ENCODE peak calls at places on chromosomes 3 and 15, in eight cellular contexts. Z, R, O, G, X, S, A and K are unnamed samples.

GRCh38 chr3:193987186-193987585 is 148.8 kb upstream of the HES1 start:
- DNase-seq in Z (no peak), R (no peak), O (no peak), G (no peak), X (no peak), S (peak; percentile 46), A (peak; percentile 19), K (no peak)

GRCh38 chr3:16304065-16305010 is 39.3 kb downstream of the OXNAD1 start:
- DNase-seq in Z (no peak), R (no peak), O (no peak), G (no peak), X (no peak), S (no peak), A (no peak), K (no peak)

GRCh38 chr3:851098-851790 is 241.6 kb upstream of the CNTN6 start:
- DNase-seq in Z (no peak), R (no peak), O (no peak), G (no peak), X (no peak), S (no peak), A (no peak), K (no peak)

GRCh38 chr15:38128389-38128788 is 124.2 kb upstream of the SPRED1 start:
- DNase-seq in Z (peak; percentile 30), R (no peak), O (no peak), G (no peak), X (no peak), S (peak; percentile 39), A (peak; percentile 73), K (no peak)

GRCh38 chr15:58165661-58166060 is 27.5 kb downstream of the AQP9 start:
- DNase-seq in Z (peak; percentile 93), R (no peak), O (no peak), G (peak; percentile 47), X (peak; percentile 61), S (peak; percentile 35), A (peak; percentile 68), K (no peak)

GRCh38 chr3:53749428-53749827 is 96.8 kb downstream of the CHDH start:
- DNase-seq in Z (no peak), R (no peak), O (no peak), G (no peak), X (no peak), S (no peak), A (no peak), K (no peak)

GRCh38 chr15:55007561-55007960 is 189.2 kb downstream of the RSL24D1 start:
- DNase-seq in Z (no peak), R (peak; percentile 11), O (no peak), G (no peak), X (no peak), S (no peak), A (no peak), K (no peak)

GRCh38 chr15:93152264-93152884 is 63.4 kb upstream of the RGMA start:
- DNase-seq in Z (no peak), R (peak; percentile 18), O (no peak), G (no peak), X (no peak), S (no peak), A (no peak), K (no peak)

GRCh38 chr15:56948766-56949105 is 30.3 kb downstream of the TCF12 start:
- DNase-seq in Z (no peak), R (no peak), O (no peak), G (no peak), X (no peak), S (peak; percentile 52), A (no peak), K (no peak)

GRCh38 chr3:143239026-143239425 is 119.5 kb downstream of the CHST2 start:
- DNase-seq in Z (no peak), R (no peak), O (no peak), G (no peak), X (no peak), S (no peak), A (peak; percentile 43), K (no peak)

GRCh38 chr15:58410353-58410752 is 21.4 kb upstream of the LIPC start:
- DNase-seq in Z (no peak), R (no peak), O (peak; percentile 65), G (no peak), X (no peak), S (no peak), A (peak; percentile 4), K (no peak)

GRCh38 chr3:141231923-141232861 is 567 bp downstream of the PXYLP1 start:
- DNase-seq in Z (peak; percentile 39), R (peak; percentile 55), O (no peak), G (no peak), X (peak; percentile 39), S (no peak), A (no peak), K (peak; percentile 59)

GRCh38 chr3:178233371-178233770 is 302.9 kb upstream of the KCNMB2 start:
- DNase-seq in Z (no peak), R (no peak), O (no peak), G (no peak), X (no peak), S (no peak), A (no peak), K (no peak)

GRCh38 chr3:194884649-194885315 is 199.1 kb downstream of the FAM43A start:
- DNase-seq in Z (no peak), R (no peak), O (no peak), G (no peak), X (no peak), S (no peak), A (peak; percentile 72), K (no peak)

GRCh38 chr3:8990266-8991215 is 27.3 kb upstream of the RAD18 start:
- DNase-seq in Z (no peak), R (no peak), O (no peak), G (no peak), X (no peak), S (peak; percentile 79), A (peak; percentile 9), K (no peak)

GRCh38 chr3:172680684-172681083 is 30.2 kb downstream of the NCEH1 start:
- DNase-seq in Z (no peak), R (no peak), O (no peak), G (no peak), X (no peak), S (peak; percentile 37), A (no peak), K (no peak)

GRCh38 chr3:172690936-172691335 is 19.9 kb downstream of the NCEH1 start:
- DNase-seq in Z (no peak), R (no peak), O (no peak), G (no peak), X (no peak), S (no peak), A (no peak), K (no peak)

GRCh38 chr3:172688588-172688987 is 22.3 kb downstream of the NCEH1 start:
- DNase-seq in Z (no peak), R (peak; percentile 24), O (no peak), G (no peak), X (no peak), S (no peak), A (no peak), K (no peak)

GRCh38 chr3:172687501-172687900 is 23.4 kb downstream of the NCEH1 start:
- DNase-seq in Z (no peak), R (no peak), O (no peak), G (no peak), X (no peak), S (peak; percentile 23), A (no peak), K (no peak)

GRCh38 chr3:172685331-172686214 is 25.3 kb downstream of the NCEH1 start:
- DNase-seq in Z (no peak), R (no peak), O (no peak), G (no peak), X (no peak), S (peak; percentile 30), A (peak; percentile 61), K (no peak)
- TF ChIP-seq CTCF in Z (no peak), R (no peak), O (no peak), G (no peak), X (no peak), S (no peak), A (no peak), K (no peak)

GRCh38 chr3:39406368-39407258 is at the start of gene RPSA:
- DNase-seq in Z (peak; percentile 98), R (peak; percentile 97), O (peak; percentile 99), G (peak; percentile 68), X (peak; percentile 81), S (peak; percentile 97), A (peak; percentile 98), K (peak; percentile 84)
- TF ChIP-seq CTCF in Z (peak; percentile 31), R (peak; percentile 49), O (peak; percentile 65), G (no peak), X (no peak), S (peak; percentile 45), A (peak; percentile 22), K (peak; percentile 44)

GRCh38 chr3:83233715-83234114 is 1472.3 kb upstream of the GBE1 start:
- DNase-seq in Z (no peak), R (no peak), O (no peak), G (no peak), X (no peak), S (no peak), A (no peak), K (no peak)
- TF ChIP-seq CTCF in Z (no peak), R (no peak), O (peak; percentile 56), G (no peak), X (no peak), S (no peak), A (no peak), K (no peak)

GRCh38 chr3:150828997-150829396 is 66.0 kb upstream of the SIAH2 start:
- DNase-seq in Z (no peak), R (no peak), O (no peak), G (no peak), X (no peak), S (no peak), A (no peak), K (no peak)

GRCh38 chr3:150829408-150829807 is 66.4 kb upstream of the SIAH2 start:
- DNase-seq in Z (no peak), R (no peak), O (no peak), G (no peak), X (no peak), S (no peak), A (no peak), K (no peak)

GRCh38 chr3:150828261-150828660 is 65.3 kb upstream of the SIAH2 start:
- DNase-seq in Z (no peak), R (no peak), O (no peak), G (no peak), X (no peak), S (no peak), A (no peak), K (no peak)

GRCh38 chr3:150830745-150831144 is 67.8 kb upstream of the SIAH2 start:
- DNase-seq in Z (no peak), R (no peak), O (no peak), G (no peak), X (no peak), S (no peak), A (no peak), K (no peak)

DNA sequence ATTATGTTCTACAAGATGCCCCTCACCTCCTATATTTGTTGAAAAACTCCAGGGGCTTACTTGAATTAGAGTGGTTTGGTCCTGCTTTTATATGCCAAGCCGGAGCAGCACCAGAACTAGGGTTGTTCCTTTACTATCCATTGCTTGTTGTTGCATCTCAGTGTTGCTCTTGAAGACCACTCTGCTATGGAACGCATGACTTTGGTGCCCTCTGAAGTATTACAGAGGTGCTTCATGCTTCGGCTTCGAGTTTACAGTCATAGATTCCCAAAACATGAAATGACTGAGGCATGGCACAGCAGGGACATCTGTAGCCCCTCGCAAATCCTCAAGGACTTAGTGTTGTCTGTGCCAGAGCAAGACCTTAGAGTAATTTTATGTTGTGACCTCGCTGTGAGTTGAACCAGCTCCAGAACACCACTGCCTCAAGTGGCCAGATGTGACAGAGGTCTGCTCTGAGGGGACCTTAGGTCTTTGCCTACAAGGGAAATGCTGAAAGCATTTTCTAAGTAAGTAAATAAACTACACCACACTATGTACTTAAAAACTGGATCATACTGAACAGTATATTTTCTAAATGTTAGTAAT is 67.2 kb upstream of the SIAH2 start:
- DNase-seq in Z (no peak), R (no peak), O (peak; percentile 26), G (no peak), X (no peak), S (no peak), A (no peak), K (no peak)
- TF ChIP-seq CTCF in Z (no peak), R (no peak), O (peak; percentile 74), G (no peak), X (no peak), S (peak; percentile 8), A (peak; percentile 30), K (peak; percentile 50)